ENCODE peak calls at places on chromosomes 6 and 20, in six cellular contexts. D, M, J, V, P and E are unnamed samples.

GRCh38 chr6:24520929-24521546 is 26.3 kb downstream of the ALDH5A1 start:
- DNase-seq in M (peak; percentile 69), J (peak; percentile 41), V (peak; percentile 23), P (peak; percentile 65), D (peak; percentile 52), E (peak; percentile 28)

GRCh38 chr20:45157977-45158376 is 16.7 kb upstream of the PI3 start:
- DNase-seq in D (no peak), P (no peak), V (peak; percentile 8), J (no peak), M (no peak), E (no peak)

GRCh38 chr6:117601811-117602150 is 530 bp downstream of the GOPC start:
- DNase-seq in J (peak; percentile 39), M (no peak), D (no peak), V (no peak), P (no peak), E (no peak)

GRCh38 chr6:69416739-69417138 is 380.1 kb downstream of the LMBRD1 start:
- DNase-seq in P (no peak), M (no peak), V (no peak), D (no peak), J (no peak), E (no peak)

GRCh38 chr6:83708970-83709747 is at the start of gene SNAP91:
- DNase-seq in P (peak; percentile 56), V (no peak), J (no peak), M (peak; percentile 47), D (no peak), E (no peak)

GRCh38 chr6:119443993-119444641 is 94.6 kb upstream of the MAN1A1 start:
- DNase-seq in M (no peak), J (no peak), D (no peak), P (no peak), V (no peak), E (no peak)

GRCh38 chr6:56618050-56618449 is 24.6 kb downstream of the DST start:
- DNase-seq in M (no peak), P (no peak), D (no peak), J (no peak), V (no peak), E (no peak)

GRCh38 chr6:7541175-7542064 is at the start of gene DSP:
- DNase-seq in P (peak; percentile 95), J (peak; percentile 51), D (peak; percentile 63), V (peak; percentile 48), M (peak; percentile 72), E (no peak)

GRCh38 chr20:52532674-52533073 is 341.1 kb upstream of the ZFP64 start:
- DNase-seq in V (no peak), J (no peak), M (no peak), D (no peak), P (no peak), E (no peak)

GRCh38 chr6:15562954-15563353 is 99.9 kb downstream of the DTNBP1 start:
- DNase-seq in J (no peak), P (no peak), V (no peak), D (no peak), M (no peak), E (no peak)

GRCh38 chr20:13245250-13245723 is 24.2 kb downstream of the ISM1 start:
- DNase-seq in M (no peak), J (no peak), V (no peak), D (no peak), P (no peak), E (no peak)

GRCh38 chr6:52381249-52381648 is 19.3 kb downstream of the PAQR8 start:
- DNase-seq in D (no peak), J (no peak), V (no peak), M (no peak), P (no peak), E (no peak)

GRCh38 chr20:15131176-15131575 is 793.8 kb upstream of the FLRT3 start:
- DNase-seq in P (no peak), V (no peak), J (no peak), M (no peak), D (no peak), E (no peak)

GRCh38 chr6:28807682-28808280 is 116.0 kb downstream of the TRIM27 start:
- DNase-seq in J (no peak), P (no peak), D (no peak), M (no peak), V (peak; percentile 75), E (no peak)

GRCh38 chr20:44198872-44199271 is 11.7 kb downstream of the OSER1 start:
- DNase-seq in D (no peak), P (no peak), J (no peak), V (no peak), M (no peak), E (no peak)

GRCh38 chr6:70415660-70416059 is 2.4 kb downstream of the FAM135A start:
- DNase-seq in M (no peak), J (no peak), V (no peak), D (no peak), P (no peak), E (no peak)

GRCh38 chr6:163457637-163458561 is 43.4 kb downstream of the QKI start:
- DNase-seq in P (no peak), V (no peak), D (peak; percentile 42), M (no peak), J (no peak), E (no peak)

GRCh38 chr6:128065072-128065471 is 164.2 kb upstream of the THEMIS start:
- DNase-seq in D (no peak), V (no peak), P (no peak), J (no peak), M (no peak), E (no peak)

GRCh38 chr20:62596921-62597320 is 45.4 kb upstream of the SLCO4A1 start:
- DNase-seq in V (no peak), D (no peak), P (no peak), J (no peak), M (no peak), E (no peak)

GRCh38 chr20:12575352-12576095 is 433.2 kb upstream of the SPTLC3 start:
- DNase-seq in V (no peak), P (peak; percentile 69), M (peak; percentile 52), J (no peak), D (peak; percentile 71), E (no peak)

GRCh38 chr6:148758492-148758891 is 11.7 kb downstream of the UST start:
- DNase-seq in V (no peak), J (peak; percentile 62), P (no peak), M (no peak), D (peak; percentile 32), E (no peak)

GRCh38 chr6:135753196-135753595 is 98.3 kb upstream of the PDE7B start:
- DNase-seq in M (no peak), D (no peak), V (no peak), P (no peak), J (no peak), E (no peak)

GRCh38 chr6:148530394-148530923 is 187.8 kb downstream of the SASH1 start:
- DNase-seq in V (no peak), M (no peak), D (no peak), J (no peak), P (no peak), E (no peak)

GRCh38 chr6:105849741-105850140 is 236.4 kb upstream of the PRDM1 start:
- DNase-seq in M (no peak), P (no peak), D (no peak), V (no peak), J (no peak), E (no peak)

GRCh38 chr6:166463363-166464067 is 80.8 kb upstream of the MPC1 start:
- DNase-seq in P (no peak), V (no peak), J (no peak), M (no peak), D (no peak), E (no peak)

GRCh38 chr20:62897666-62898065 is 28.6 kb downstream of the DIDO1 start:
- DNase-seq in M (peak; percentile 40), V (no peak), J (no peak), D (no peak), P (no peak), E (no peak)

GRCh38 chr6:49097116-49097515 is 365.9 kb downstream of the MMUT start:
- DNase-seq in D (no peak), P (no peak), M (no peak), J (no peak), V (no peak), E (no peak)

GRCh38 chr20:61233590-61233989 is 18.5 kb upstream of the CDH4 start:
- DNase-seq in J (no peak), P (no peak), D (no peak), V (no peak), M (no peak), E (no peak)

GRCh38 chr20:61234224-61234623 is 17.8 kb upstream of the CDH4 start:
- DNase-seq in V (no peak), J (no peak), P (no peak), M (no peak), D (no peak), E (no peak)

DNA sequence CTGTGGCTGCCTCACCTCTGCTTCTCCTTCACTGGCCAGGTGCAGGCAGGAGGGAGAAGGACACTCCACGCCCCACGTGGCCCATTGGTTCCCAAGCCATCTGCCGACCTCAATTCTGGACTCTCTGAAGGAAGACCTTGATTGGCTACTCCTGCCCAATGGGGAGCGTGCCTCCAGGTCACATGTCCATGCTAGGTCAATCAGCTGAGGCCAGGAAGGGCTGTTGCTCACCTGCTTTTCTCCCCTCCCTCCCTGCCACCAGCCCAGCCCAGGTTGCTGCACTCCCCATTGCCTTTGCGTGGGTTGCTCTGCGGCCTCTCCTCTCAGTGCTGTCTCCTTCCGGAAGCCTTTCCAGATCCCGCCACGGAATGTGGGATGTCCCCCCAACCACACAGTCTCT is 21.9 kb upstream of the CDH4 start:
- DNase-seq in D (no peak), J (no peak), V (no peak), P (no peak), M (no peak), E (no peak)
- H3K27ac ChIP-seq in D (no peak overlapping the region), J (no peak overlapping the region), V (no peak overlapping the region), P (no peak overlapping the region), M (no peak overlapping the region), E (no peak overlapping the region)

GRCh38 chr6:39152247-39152646 is 37.3 kb upstream of the SAYSD1 start:
- DNase-seq in P (no peak), D (no peak), M (no peak), V (no peak), J (no peak), E (no peak)
- H3K27me3 ChIP-seq in P (no peaks in the 10 kb centered on the region), D (no peaks in the 10 kb centered on the region), M (no peaks in the 10 kb centered on the region), V (peaks cover 50% of the 10 kb centered on the region), J (peaks cover 4% of the 10 kb centered on the region), E (no peaks in the 10 kb centered on the region)

DNA sequence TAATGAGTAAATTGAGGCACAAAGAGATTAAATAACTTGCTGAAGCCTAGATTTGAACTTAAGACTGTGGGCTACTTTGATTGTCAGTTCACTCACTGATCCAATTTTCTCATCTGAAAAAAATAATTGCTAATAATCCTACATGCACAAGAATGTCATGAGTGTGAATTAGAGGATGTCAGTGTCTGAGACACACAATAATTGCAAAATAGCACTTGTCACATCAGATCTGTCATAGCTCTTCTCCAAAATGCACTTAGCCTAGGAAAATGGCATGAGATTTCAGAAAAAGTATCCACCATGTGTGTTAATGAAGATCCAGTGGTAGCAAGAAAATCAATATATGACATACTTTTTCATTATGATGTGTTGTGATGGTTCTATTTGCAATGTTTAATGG is 786.3 kb downstream of the C6orf118 start:
- DNase-seq in D (no peak), V (no peak), J (no peak), P (no peak), M (no peak), E (no peak)
- H3K9me3 ChIP-seq in D (no peaks in the 10 kb centered on the region), V (peaks cover 12% of the 10 kb centered on the region), J (no peaks in the 10 kb centered on the region), P (no peaks in the 10 kb centered on the region), M (peaks cover 16% of the 10 kb centered on the region), E (no peaks in the 10 kb centered on the region)

DNA sequence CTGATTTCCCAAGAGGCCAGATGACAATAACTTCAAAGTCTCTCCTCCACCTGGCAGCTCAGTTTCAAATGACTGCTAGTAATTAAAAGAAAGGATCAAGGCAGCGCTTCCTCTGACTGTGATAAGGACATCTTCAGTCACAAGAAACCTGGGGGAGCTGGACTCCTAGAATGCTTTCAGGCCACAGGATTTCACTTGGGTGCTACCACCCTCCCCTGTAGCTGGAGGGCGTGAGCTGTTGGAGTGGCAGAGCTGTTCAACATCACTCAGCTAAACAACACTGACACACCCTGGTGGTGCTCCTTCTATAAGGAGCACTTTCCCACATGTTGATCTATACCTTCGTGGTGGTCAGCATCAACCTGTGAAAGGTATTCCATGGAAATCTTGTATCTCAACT is 2.2 kb upstream of the CNR1 start:
- DNase-seq in D (no peak), V (no peak), M (no peak), P (no peak), J (no peak), E (no peak)
- H3K27ac ChIP-seq in D (no peak overlapping the region), V (no peak overlapping the region), M (no peak overlapping the region), P (no peak overlapping the region), J (no peak overlapping the region), E (no peak overlapping the region)